ENCODE peak calls at places on chromosomes 3 and 15, in four cellular contexts. One of them, this sample, is unnamed.
A peak's percentile ranks its signal among the peaks of the same experiment; 100 is the strongest.

GRCh38 chr3:11499144-11499543 is 144.6 kb downstream of the VGLL4 start:
- DNase-seq in CD4-positive, alpha-beta T cell: no peak
- DNase-seq in heart left ventricle: no peak
- DNase-seq in fibroblast of villous mesenchyme: peak; percentile 89
- DNase-seq in this sample: peak; percentile 94

GRCh38 chr3:149596136-149596770 is 61.6 kb downstream of the WWTR1 start:
- DNase-seq in CD4-positive, alpha-beta T cell: no peak
- DNase-seq in heart left ventricle: no peak
- DNase-seq in fibroblast of villous mesenchyme: no peak
- DNase-seq in this sample: peak; percentile 56

GRCh38 chr3:197942956-197943556 is 6.9 kb upstream of the RPL35A start:
- DNase-seq in CD4-positive, alpha-beta T cell: no peak
- DNase-seq in heart left ventricle: no peak
- DNase-seq in fibroblast of villous mesenchyme: peak; percentile 55
- DNase-seq in this sample: peak; percentile 70

GRCh38 chr3:110419096-110419495 is 652.5 kb upstream of the NECTIN3 start:
- DNase-seq in CD4-positive, alpha-beta T cell: no peak
- DNase-seq in heart left ventricle: no peak
- DNase-seq in fibroblast of villous mesenchyme: no peak
- DNase-seq in this sample: peak; percentile 11

GRCh38 chr3:15934389-15935195 is 136.8 kb upstream of the ANKRD28 start:
- DNase-seq in CD4-positive, alpha-beta T cell: no peak
- DNase-seq in heart left ventricle: peak; percentile 34
- DNase-seq in fibroblast of villous mesenchyme: no peak
- DNase-seq in this sample: no peak

GRCh38 chr3:124510290-124510689 is 220.0 kb upstream of the UMPS start:
- DNase-seq in CD4-positive, alpha-beta T cell: no peak
- DNase-seq in heart left ventricle: no peak
- DNase-seq in fibroblast of villous mesenchyme: no peak
- DNase-seq in this sample: no peak

GRCh38 chr15:50380089-50380488 is 25.1 kb upstream of the GABPB1 start:
- DNase-seq in CD4-positive, alpha-beta T cell: no peak
- DNase-seq in heart left ventricle: no peak
- DNase-seq in fibroblast of villous mesenchyme: no peak
- DNase-seq in this sample: peak; percentile 38

GRCh38 chr3:160586679-160587078 is 21.3 kb upstream of the KPNA4 start:
- DNase-seq in CD4-positive, alpha-beta T cell: no peak
- DNase-seq in heart left ventricle: no peak
- DNase-seq in fibroblast of villous mesenchyme: no peak
- DNase-seq in this sample: no peak

GRCh38 chr3:167876603-167877325 is 141.2 kb downstream of the SERPINI1 start:
- DNase-seq in CD4-positive, alpha-beta T cell: no peak
- DNase-seq in heart left ventricle: no peak
- DNase-seq in fibroblast of villous mesenchyme: peak; percentile 73
- DNase-seq in this sample: peak; percentile 62

GRCh38 chr3:129224984-129225393 is 24.4 kb upstream of the COPG1 start:
- DNase-seq in CD4-positive, alpha-beta T cell: no peak
- DNase-seq in heart left ventricle: peak; percentile 95
- DNase-seq in fibroblast of villous mesenchyme: peak; percentile 88
- DNase-seq in this sample: peak; percentile 72

GRCh38 chr15:76163429-76164020 is 103.7 kb downstream of the TMEM266 start:
- DNase-seq in CD4-positive, alpha-beta T cell: no peak
- DNase-seq in heart left ventricle: peak; percentile 81
- DNase-seq in fibroblast of villous mesenchyme: peak; percentile 95
- DNase-seq in this sample: peak; percentile 71

GRCh38 chr15:45185903-45186770 is 1.6 kb downstream of the SHF start:
- DNase-seq in CD4-positive, alpha-beta T cell: no peak
- DNase-seq in heart left ventricle: no peak
- DNase-seq in fibroblast of villous mesenchyme: no peak
- DNase-seq in this sample: no peak

GRCh38 chr15:72487070-72487797 is 13.1 kb downstream of the ARIH1 start:
- DNase-seq in CD4-positive, alpha-beta T cell: no peak
- DNase-seq in heart left ventricle: no peak
- DNase-seq in fibroblast of villous mesenchyme: no peak
- DNase-seq in this sample: peak; percentile 20

GRCh38 chr15:82537351-82537908 is 2.8 kb downstream of the RPS17 start:
- DNase-seq in CD4-positive, alpha-beta T cell: no peak
- DNase-seq in heart left ventricle: no peak
- DNase-seq in fibroblast of villous mesenchyme: no peak
- DNase-seq in this sample: no peak

GRCh38 chr15:73650387-73651126 is 17.4 kb upstream of the NPTN start:
- DNase-seq in CD4-positive, alpha-beta T cell: no peak
- DNase-seq in heart left ventricle: no peak
- DNase-seq in fibroblast of villous mesenchyme: peak; percentile 84
- DNase-seq in this sample: peak; percentile 84

GRCh38 chr3:23864954-23865353 is 51.8 kb downstream of the NKIRAS1 start:
- DNase-seq in CD4-positive, alpha-beta T cell: no peak
- DNase-seq in heart left ventricle: peak; percentile 46
- DNase-seq in fibroblast of villous mesenchyme: no peak
- DNase-seq in this sample: no peak

GRCh38 chr15:62612771-62613170 is 429.8 kb upstream of the TPM1 start:
- DNase-seq in CD4-positive, alpha-beta T cell: no peak
- DNase-seq in heart left ventricle: no peak
- DNase-seq in fibroblast of villous mesenchyme: peak; percentile 59
- DNase-seq in this sample: no peak

GRCh38 chr3:44923634-44924033 is 49.2 kb downstream of the TGM4 start:
- DNase-seq in CD4-positive, alpha-beta T cell: no peak
- DNase-seq in heart left ventricle: no peak
- DNase-seq in fibroblast of villous mesenchyme: no peak
- DNase-seq in this sample: no peak

GRCh38 chr3:52683611-52684010 is 2.1 kb downstream of the PBRM1 start:
- DNase-seq in CD4-positive, alpha-beta T cell: no peak
- DNase-seq in heart left ventricle: peak; percentile 32
- DNase-seq in fibroblast of villous mesenchyme: no peak
- DNase-seq in this sample: no peak

GRCh38 chr3:112555535-112556170 is 6.1 kb downstream of the ATG3 start:
- DNase-seq in CD4-positive, alpha-beta T cell: no peak
- DNase-seq in heart left ventricle: no peak
- DNase-seq in fibroblast of villous mesenchyme: peak; percentile 30
- DNase-seq in this sample: peak; percentile 12

GRCh38 chr3:18481946-18482548 is 56.9 kb upstream of the SATB1 start:
- DNase-seq in CD4-positive, alpha-beta T cell: no peak
- DNase-seq in heart left ventricle: no peak
- DNase-seq in fibroblast of villous mesenchyme: no peak
- DNase-seq in this sample: no peak

GRCh38 chr3:146626384-146627122 is 21.4 kb upstream of the PLSCR5 start:
- DNase-seq in CD4-positive, alpha-beta T cell: no peak
- DNase-seq in heart left ventricle: no peak
- DNase-seq in fibroblast of villous mesenchyme: no peak
- DNase-seq in this sample: no peak

GRCh38 chr3:195582947-195583346 is 793 bp downstream of the APOD start:
- DNase-seq in CD4-positive, alpha-beta T cell: no peak
- DNase-seq in heart left ventricle: no peak
- DNase-seq in fibroblast of villous mesenchyme: no peak
- DNase-seq in this sample: no peak

GRCh38 chr3:151308089-151308488 is 8.5 kb downstream of the GPR87 start:
- DNase-seq in CD4-positive, alpha-beta T cell: no peak
- DNase-seq in heart left ventricle: no peak
- DNase-seq in fibroblast of villous mesenchyme: no peak
- DNase-seq in this sample: no peak

GRCh38 chr3:105770410-105770809 is 98.4 kb downstream of the CBLB start:
- DNase-seq in CD4-positive, alpha-beta T cell: no peak
- DNase-seq in heart left ventricle: no peak
- DNase-seq in fibroblast of villous mesenchyme: no peak
- DNase-seq in this sample: no peak

GRCh38 chr3:133926736-133927542 is 31.3 kb upstream of the RAB6B start:
- DNase-seq in CD4-positive, alpha-beta T cell: no peak
- DNase-seq in heart left ventricle: no peak
- DNase-seq in fibroblast of villous mesenchyme: no peak
- DNase-seq in this sample: no peak

GRCh38 chr3:56725175-56725574 is 42.1 kb upstream of the TASOR start:
- DNase-seq in CD4-positive, alpha-beta T cell: peak; percentile 24
- DNase-seq in heart left ventricle: no peak
- DNase-seq in fibroblast of villous mesenchyme: no peak
- DNase-seq in this sample: no peak

GRCh38 chr3:175890056-175890455 is 1030.9 kb downstream of the NAALADL2 start:
- DNase-seq in CD4-positive, alpha-beta T cell: no peak
- DNase-seq in heart left ventricle: no peak
- DNase-seq in fibroblast of villous mesenchyme: no peak
- DNase-seq in this sample: no peak

GRCh38 chr15:71060983-71061382 is 54.3 kb upstream of the THSD4 start:
- DNase-seq in CD4-positive, alpha-beta T cell: no peak
- DNase-seq in heart left ventricle: no peak
- DNase-seq in fibroblast of villous mesenchyme: no peak
- DNase-seq in this sample: no peak

GRCh38 chr15:52427804-52428203 is 100.9 kb downstream of the MYO5A start:
- DNase-seq in CD4-positive, alpha-beta T cell: no peak
- DNase-seq in heart left ventricle: peak; percentile 42
- DNase-seq in fibroblast of villous mesenchyme: peak; percentile 93
- DNase-seq in this sample: peak; percentile 74

GRCh38 chr3:187986514-187986934 is 167.4 kb upstream of the LPP start:
- DNase-seq in CD4-positive, alpha-beta T cell: no peak
- DNase-seq in heart left ventricle: no peak
- DNase-seq in fibroblast of villous mesenchyme: peak; percentile 70
- DNase-seq in this sample: peak; percentile 84
- TF ChIP-seq CTCF in CD4-positive, alpha-beta T cell: no peak
- TF ChIP-seq CTCF in heart left ventricle: no peak
- TF ChIP-seq CTCF in fibroblast of villous mesenchyme: no peak
- TF ChIP-seq CTCF in this sample: peak; percentile 1

GRCh38 chr15:59087731-59088130 is 17.2 kb upstream of the CCNB2 start:
- DNase-seq in CD4-positive, alpha-beta T cell: no peak
- DNase-seq in heart left ventricle: no peak
- DNase-seq in fibroblast of villous mesenchyme: no peak
- DNase-seq in this sample: no peak
- TF ChIP-seq CTCF in CD4-positive, alpha-beta T cell: no peak
- TF ChIP-seq CTCF in heart left ventricle: no peak
- TF ChIP-seq CTCF in fibroblast of villous mesenchyme: no peak
- TF ChIP-seq CTCF in this sample: no peak

DNA sequence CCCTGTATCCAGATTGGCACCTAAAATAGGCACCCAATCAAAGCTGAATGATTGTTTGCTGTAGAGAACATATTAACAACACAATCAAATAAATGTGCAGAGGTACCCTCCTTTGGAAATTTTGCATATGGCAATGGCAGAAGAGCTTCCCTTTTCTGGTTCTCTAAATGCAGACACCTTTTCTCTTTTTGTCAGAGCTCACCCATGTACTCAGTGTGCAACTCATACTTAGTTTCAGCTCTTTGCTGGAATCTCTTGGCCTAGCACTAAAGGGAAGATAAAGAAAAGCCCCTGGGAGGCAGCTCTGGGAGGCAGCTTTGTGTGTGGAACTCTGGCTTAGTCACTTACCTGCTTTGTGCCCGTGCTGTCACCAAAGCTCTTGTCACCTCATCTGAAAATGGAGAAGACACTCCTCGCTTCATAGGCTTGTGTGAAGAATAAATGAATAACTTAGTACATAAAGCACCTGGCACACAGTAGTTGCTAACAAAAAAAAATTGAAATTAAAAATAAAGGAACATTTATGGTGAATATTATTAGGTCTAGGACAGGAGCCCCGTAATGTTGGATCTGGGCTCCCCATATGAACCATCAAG is 28.8 kb downstream of the ST6GAL1 start:
- DNase-seq in CD4-positive, alpha-beta T cell: no peak
- DNase-seq in heart left ventricle: no peak
- DNase-seq in fibroblast of villous mesenchyme: no peak
- DNase-seq in this sample: no peak
- TF ChIP-seq CTCF in CD4-positive, alpha-beta T cell: no peak
- TF ChIP-seq CTCF in heart left ventricle: no peak
- TF ChIP-seq CTCF in fibroblast of villous mesenchyme: no peak
- TF ChIP-seq CTCF in this sample: no peak

GRCh38 chr3:85903434-85903833 is 944.6 kb downstream of the CADM2 start:
- DNase-seq in CD4-positive, alpha-beta T cell: no peak
- DNase-seq in heart left ventricle: no peak
- DNase-seq in fibroblast of villous mesenchyme: no peak
- DNase-seq in this sample: no peak
- TF ChIP-seq CTCF in CD4-positive, alpha-beta T cell: no peak
- TF ChIP-seq CTCF in heart left ventricle: no peak
- TF ChIP-seq CTCF in fibroblast of villous mesenchyme: no peak
- TF ChIP-seq CTCF in this sample: no peak

GRCh38 chr3:20046556-20046955 is 6.3 kb downstream of the KAT2B start:
- DNase-seq in CD4-positive, alpha-beta T cell: no peak
- DNase-seq in heart left ventricle: no peak
- DNase-seq in fibroblast of villous mesenchyme: no peak
- DNase-seq in this sample: no peak
- TF ChIP-seq CTCF in CD4-positive, alpha-beta T cell: no peak
- TF ChIP-seq CTCF in heart left ventricle: no peak
- TF ChIP-seq CTCF in fibroblast of villous mesenchyme: no peak
- TF ChIP-seq CTCF in this sample: no peak

GRCh38 chr15:78299302-78300102 is at the start of gene SKIC8:
- DNase-seq in CD4-positive, alpha-beta T cell: peak; percentile 84
- DNase-seq in heart left ventricle: peak; percentile 94
- DNase-seq in fibroblast of villous mesenchyme: peak; percentile 94
- DNase-seq in this sample: peak; percentile 94
- TF ChIP-seq CTCF in CD4-positive, alpha-beta T cell: no peak
- TF ChIP-seq CTCF in heart left ventricle: no peak
- TF ChIP-seq CTCF in fibroblast of villous mesenchyme: no peak
- TF ChIP-seq CTCF in this sample: no peak

GRCh38 chr15:89321521-89322410 is 12.9 kb downstream of the POLG start:
- DNase-seq in CD4-positive, alpha-beta T cell: no peak
- DNase-seq in heart left ventricle: no peak
- DNase-seq in fibroblast of villous mesenchyme: no peak
- DNase-seq in this sample: no peak
- TF ChIP-seq CTCF in CD4-positive, alpha-beta T cell: no peak
- TF ChIP-seq CTCF in heart left ventricle: no peak
- TF ChIP-seq CTCF in fibroblast of villous mesenchyme: no peak
- TF ChIP-seq CTCF in this sample: no peak

GRCh38 chr15:69607101-69607500 is 154.5 kb downstream of the RPLP1 start:
- DNase-seq in CD4-positive, alpha-beta T cell: no peak
- DNase-seq in heart left ventricle: no peak
- DNase-seq in fibroblast of villous mesenchyme: no peak
- DNase-seq in this sample: peak; percentile 33

GRCh38 chr15:69603369-69604049 is 150.9 kb downstream of the RPLP1 start:
- DNase-seq in CD4-positive, alpha-beta T cell: no peak
- DNase-seq in heart left ventricle: no peak
- DNase-seq in fibroblast of villous mesenchyme: no peak
- DNase-seq in this sample: no peak

GRCh38 chr15:69602921-69603320 is 150.3 kb downstream of the RPLP1 start:
- DNase-seq in CD4-positive, alpha-beta T cell: no peak
- DNase-seq in heart left ventricle: no peak
- DNase-seq in fibroblast of villous mesenchyme: no peak
- DNase-seq in this sample: no peak

GRCh38 chr15:69602095-69602494 is 149.5 kb downstream of the RPLP1 start:
- DNase-seq in CD4-positive, alpha-beta T cell: no peak
- DNase-seq in heart left ventricle: no peak
- DNase-seq in fibroblast of villous mesenchyme: no peak
- DNase-seq in this sample: no peak

GRCh38 chr15:69604050-69604378 is 151.4 kb downstream of the RPLP1 start:
- DNase-seq in CD4-positive, alpha-beta T cell: no peak
- DNase-seq in heart left ventricle: no peak
- DNase-seq in fibroblast of villous mesenchyme: no peak
- DNase-seq in this sample: no peak
- TF ChIP-seq CTCF in CD4-positive, alpha-beta T cell: no peak
- TF ChIP-seq CTCF in heart left ventricle: no peak
- TF ChIP-seq CTCF in fibroblast of villous mesenchyme: no peak
- TF ChIP-seq CTCF in this sample: no peak